ENCODE peak calls at places on chromosomes 1 and 21, in four cellular contexts. J is progenitor cell of endocrine pancreas, F is RWPE2, Z is stomach. W is an unnamed sample.

GRCh38 chr1:240000634-240001033 is 91.0 kb upstream of the FMN2 start:
- DNase-seq in J (no peak), Z (no peak), F (no peak), W (no peak)

GRCh38 chr1:9440763-9441194 is 98.5 kb upstream of the SLC25A33 start:
- DNase-seq in F (no peak), Z (no peak), J (no peak), W (no peak)

GRCh38 chr1:207024202-207025143 is 8.1 kb downstream of the C1orf116 start:
- DNase-seq in Z (peak; percentile 77), J (no peak), F (no peak), W (no peak)

GRCh38 chr1:18452550-18452949 is 28.2 kb upstream of the KLHDC7A start:
- DNase-seq in Z (no peak), J (no peak), F (no peak), W (no peak)

GRCh38 chr1:31679676-31680230 is 24.1 kb downstream of the COL16A1 start:
- DNase-seq in J (no peak), F (no peak), Z (no peak), W (no peak)

GRCh38 chr1:23960291-23960718 is 677 bp downstream of the PNRC2 start:
- DNase-seq in Z (no peak), F (no peak), J (no peak), W (no peak)

GRCh38 chr1:178232949-178233348 is 139.0 kb downstream of the RASAL2 start:
- DNase-seq in Z (no peak), J (no peak), F (no peak), W (no peak)

GRCh38 chr1:221635305-221635704 is 106.6 kb downstream of the DUSP10 start:
- DNase-seq in Z (no peak), J (no peak), F (no peak), W (no peak)

GRCh38 chr1:234606731-234607090 is 3.3 kb downstream of the IRF2BP2 start:
- DNase-seq in F (no peak), J (no peak), Z (no peak), W (no peak)

GRCh38 chr1:240312872-240313271 is 221.2 kb downstream of the FMN2 start:
- DNase-seq in J (no peak), Z (no peak), F (no peak), W (no peak)

GRCh38 chr1:101732221-101732620 is 264.5 kb downstream of the OLFM3 start:
- DNase-seq in J (no peak), Z (no peak), F (no peak), W (no peak)

DNA sequence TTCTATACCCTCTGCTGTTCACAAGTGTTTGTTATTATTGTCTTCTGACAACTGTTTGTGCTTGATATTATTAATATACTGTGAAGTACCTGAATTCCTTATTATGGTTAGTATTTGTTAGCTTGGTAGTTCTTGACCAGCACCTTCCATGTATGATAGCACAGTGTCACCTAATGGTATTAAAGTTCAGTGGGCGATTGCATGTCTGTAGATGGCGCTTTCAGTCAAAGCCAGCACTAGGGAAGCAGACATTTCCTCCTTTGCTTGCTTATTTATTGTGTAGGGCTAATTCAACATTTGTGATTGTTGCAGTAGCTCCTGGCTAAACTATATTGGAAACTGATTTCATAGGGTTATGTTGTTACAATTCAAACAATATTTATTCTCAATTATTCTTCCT is 218.0 kb downstream of the ZP4 start:
- DNase-seq in F (no peak), Z (no peak), J (no peak), W (no peak)
- TF ChIP-seq CTCF in F (peak; percentile 38), Z (no peak), J (peak; percentile 20), W (no peak)

GRCh38 chr21:41957991-41958766 is 4.4 kb upstream of the C2CD2 start:
- DNase-seq in F (no peak), Z (peak; percentile 61), J (no peak), W (no peak)
- TF ChIP-seq CTCF in F (peak; percentile 46), Z (peak; percentile 16), J (peak; percentile 35), W (peak; percentile 21)

GRCh38 chr1:198909973-198910372 is 271.1 kb downstream of the PTPRC start:
- DNase-seq in J (no peak), Z (no peak), F (no peak), W (no peak)
- TF ChIP-seq CTCF in J (no peak), Z (no peak), F (no peak), W (no peak)

DNA sequence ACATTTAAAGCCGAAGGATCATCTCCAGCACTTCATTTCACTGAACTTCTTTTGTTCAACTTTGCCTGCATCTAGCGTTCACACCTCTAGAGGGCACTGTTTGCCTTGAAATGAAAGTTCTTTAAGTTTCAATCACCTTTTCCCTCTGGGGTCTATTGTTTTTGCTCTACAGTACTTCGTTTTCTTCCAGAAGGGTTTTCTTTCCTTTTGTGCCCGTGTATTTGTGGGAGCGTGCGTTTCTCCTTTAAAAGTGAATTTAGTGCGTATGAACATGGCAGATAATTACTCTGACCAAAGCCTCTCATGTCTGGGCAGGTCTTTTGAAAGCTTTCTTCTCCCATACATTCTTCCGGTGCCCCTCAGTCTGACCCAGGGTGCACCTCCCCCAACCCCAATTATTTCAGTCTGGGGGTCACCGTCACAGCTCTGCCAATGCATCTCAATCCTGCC is 88.3 kb downstream of the NUF2 start:
- DNase-seq in F (no peak), J (peak; percentile 55), Z (peak; percentile 44), W (peak; percentile 34)
- TF ChIP-seq CTCF in F (peak; percentile 86), J (peak; percentile 83), Z (peak; percentile 59), W (peak; percentile 87)

DNA sequence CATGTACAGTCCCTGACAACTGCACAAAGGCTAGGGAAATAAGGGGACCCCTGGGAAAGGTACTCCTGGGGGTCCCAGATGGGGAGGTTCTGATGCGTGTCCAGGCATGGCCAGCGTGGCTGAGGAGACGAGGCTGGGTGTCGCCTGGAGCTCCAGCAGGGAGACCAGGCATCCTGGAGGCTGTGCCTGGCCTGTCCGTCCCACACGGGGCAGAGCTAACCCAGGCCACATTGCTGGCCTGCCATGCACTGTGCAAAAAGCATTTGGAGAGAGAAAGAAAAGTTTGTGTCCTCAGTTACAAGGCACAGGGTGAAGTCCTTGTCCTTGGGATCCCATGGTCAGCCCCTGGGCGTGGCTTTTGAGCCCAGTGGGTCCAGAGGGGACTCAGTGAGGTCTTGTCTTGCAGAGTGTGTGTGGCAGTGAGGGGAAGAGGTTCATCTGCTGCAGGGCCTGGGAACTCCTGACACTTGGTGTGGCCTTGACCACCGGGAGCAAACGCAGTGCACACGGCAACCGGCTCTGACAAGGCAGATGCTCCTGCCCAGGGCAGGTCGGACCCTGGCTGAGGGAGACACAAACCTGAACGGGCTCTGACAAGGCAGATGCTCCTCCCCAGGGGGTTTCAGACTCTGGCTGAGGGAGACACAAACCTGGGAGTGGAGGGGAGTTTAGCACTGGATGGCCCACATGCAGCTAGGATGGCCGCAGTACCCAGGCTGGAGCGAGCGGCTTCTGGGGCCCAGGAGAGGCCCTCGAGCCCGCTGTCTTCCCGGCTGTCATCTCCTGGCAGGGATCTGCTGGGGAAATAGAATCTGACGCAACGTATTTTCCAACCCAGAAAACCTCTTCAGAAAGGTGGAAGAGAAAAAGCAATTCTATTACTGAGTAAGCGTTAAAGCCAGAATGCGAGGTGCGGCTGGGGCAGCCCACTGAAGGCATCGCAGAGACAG is 37.3 kb upstream of the COL18A1 start:
- DNase-seq in J (no peak), Z (no peak), F (no peak), W (no peak)
- TF ChIP-seq CTCF in J (no peak), Z (no peak), F (no peak), W (no peak)

W was measured in mesothelial cell of epicardium.